ENCODE peak calls at places on chromosome 14, in six cellular contexts. I is SK-N-SH, C is foreskin fibroblast, R is IMR-90, D is fibroblast of the aortic adventitia, M is HCT116. B is an unnamed sample.

GRCh38 chr14:38053684-38054083 is 154.0 kb upstream of the SSTR1 start:
- DNase-seq in I (no peak), C (no peak), R (no peak), D (no peak), M (no peak), B (no peak)

GRCh38 chr14:21326972-21327371 is 47.1 kb downstream of the RPGRIP1 start:
- DNase-seq in I (no peak), C (no peak), R (no peak), D (no peak), M (no peak), B (no peak)

GRCh38 chr14:103281496-103282231 is 52.4 kb upstream of the EIF5 start:
- DNase-seq in I (peak), C (peak), R (peak), D (peak), M (no peak), B (peak)

GRCh38 chr14:71648725-71649124 is 283.5 kb upstream of the RGS6 start:
- DNase-seq in I (no peak), C (no peak), R (no peak), D (no peak), M (no peak), B (no peak)

GRCh38 chr14:78173266-78174001 is 3.3 kb downstream of the NRXN3 start:
- DNase-seq in I (no peak), C (no peak), R (no peak), D (no peak), M (no peak), B (no peak)

GRCh38 chr14:42947991-42948390 is 1341.3 kb downstream of the LRFN5 start:
- DNase-seq in I (no peak), C (no peak), R (no peak), D (peak), M (no peak), B (no peak)

GRCh38 chr14:99548871-99549270 is 55.1 kb downstream of the CCDC85C start:
- DNase-seq in I (no peak), C (no peak), R (no peak), D (no peak), M (no peak), B (no peak)

GRCh38 chr14:99752486-99753121 is 40.6 kb upstream of the EML1 start:
- DNase-seq in I (no peak), C (peak), R (peak), D (peak), M (no peak), B (peak)

GRCh38 chr14:63855272-63855671 is 2.5 kb downstream of the SYNE2 start:
- DNase-seq in I (no peak), C (no peak), R (no peak), D (no peak), M (no peak), B (no peak)

GRCh38 chr14:100673085-100673806 is 53.4 kb upstream of the DLK1 start:
- DNase-seq in I (peak), C (no peak), R (no peak), D (no peak), M (no peak), B (no peak)

GRCh38 chr14:70257526-70257925 is 68.8 kb upstream of the SLC8A3 start:
- DNase-seq in I (no peak), C (no peak), R (no peak), D (no peak), M (peak), B (no peak)

GRCh38 chr14:77302926-77303325 is 17.8 kb downstream of the POMT2 start:
- DNase-seq in I (no peak), C (peak), R (peak), D (peak), M (peak), B (peak)

GRCh38 chr14:90959344-90959743 is 101.1 kb downstream of the RPS6KA5 start:
- DNase-seq in I (no peak), C (no peak), R (no peak), D (no peak), M (no peak), B (no peak)

GRCh38 chr14:88321692-88322504 is 1.2 kb downstream of the KCNK10 start:
- DNase-seq in I (no peak), C (no peak), R (no peak), D (no peak), M (no peak), B (no peak)

GRCh38 chr14:91388551-91388975 is 29.1 kb downstream of the CCDC88C start:
- DNase-seq in I (no peak), C (no peak), R (peak), D (no peak), M (no peak), B (no peak)

GRCh38 chr14:72611506-72611905 is 282.4 kb downstream of the DPF3 start:
- DNase-seq in I (no peak), C (no peak), R (no peak), D (no peak), M (no peak), B (no peak)

GRCh38 chr14:75139185-75139584 is 12.3 kb upstream of the NEK9 start:
- DNase-seq in I (no peak), C (no peak), R (no peak), D (no peak), M (no peak), B (no peak)

GRCh38 chr14:96423446-96424103 is 31.6 kb downstream of the AK7 start:
- DNase-seq in I (no peak), C (no peak), R (no peak), D (no peak), M (no peak), B (no peak)

GRCh38 chr14:67837011-67837624 is 17.5 kb downstream of the RAD51B start:
- DNase-seq in I (peak), C (peak), R (peak), D (peak), M (peak), B (peak)

GRCh38 chr14:105711058-105711620 is 184.8 kb downstream of the TMEM121 start:
- DNase-seq in I (no peak), C (no peak), R (no peak), D (no peak), M (no peak), B (no peak)

GRCh38 chr14:105283028-105283427 is 17.8 kb downstream of the BRF1 start:
- DNase-seq in I (no peak), C (no peak), R (no peak), D (no peak), M (no peak), B (no peak)

GRCh38 chr14:63960926-63961567 is 108.2 kb downstream of the SYNE2 start:
- DNase-seq in I (no peak), C (no peak), R (peak), D (peak), M (no peak), B (peak)

GRCh38 chr14:88518592-88519512 is 36.0 kb downstream of the PTPN21 start:
- DNase-seq in I (no peak), C (peak), R (peak), D (peak), M (no peak), B (peak)

GRCh38 chr14:78904094-78904493 is 733.9 kb downstream of the NRXN3 start:
- DNase-seq in I (no peak), C (no peak), R (no peak), D (no peak), M (no peak), B (no peak)

GRCh38 chr14:22780105-22780679 is 13.7 kb downstream of the OXA1L start:
- DNase-seq in I (no peak), C (no peak), R (peak), D (peak), M (no peak), B (no peak)

GRCh38 chr14:42057176-42057575 is 450.5 kb downstream of the LRFN5 start:
- DNase-seq in I (no peak), C (no peak), R (peak), D (peak), M (no peak), B (no peak)

GRCh38 chr14:24858052-24858451 is 191.9 kb downstream of the STXBP6 start:
- DNase-seq in I (no peak), C (no peak), R (no peak), D (no peak), M (no peak), B (no peak)

GRCh38 chr14:56413721-56414120 is 165.9 kb upstream of the TMEM260 start:
- DNase-seq in I (no peak), C (no peak), R (no peak), D (no peak), M (no peak), B (no peak)

GRCh38 chr14:70821916-70822705 is 12.8 kb upstream of the MAP3K9 start:
- DNase-seq in I (peak), C (peak), R (peak), D (peak), M (no peak), B (peak)

GRCh38 chr14:37586783-37587428 is 8.1 kb downstream of the FOXA1 start:
- DNase-seq in I (no peak), C (no peak), R (no peak), D (no peak), M (no peak), B (no peak)

GRCh38 chr14:67665886-67666285 is 8.5 kb downstream of the VTI1B start:
- DNase-seq in I (no peak), C (peak), R (peak), D (peak), M (no peak), B (peak)

GRCh38 chr14:74804219-74804825 is 41.2 kb downstream of the YLPM1 start:
- DNase-seq in I (peak), C (peak), R (peak), D (peak), M (peak), B (peak)

GRCh38 chr14:67186789-67187188 is 2.5 kb upstream of the GARIN2 start:
- DNase-seq in I (no peak), C (no peak), R (peak), D (no peak), M (peak), B (no peak)

GRCh38 chr14:69315302-69315701 is 55.3 kb downstream of the GALNT16 start:
- DNase-seq in I (no peak), C (no peak), R (no peak), D (no peak), M (no peak), B (peak)

GRCh38 chr14:79161576-79161975 is 991.4 kb downstream of the NRXN3 start:
- DNase-seq in I (no peak), C (no peak), R (peak), D (peak), M (no peak), B (peak)

GRCh38 chr14:77045570-77045890 is 17.0 kb upstream of the IRF2BPL start:
- DNase-seq in I (no peak), C (no peak), R (no peak), D (no peak), M (no peak), B (no peak)

GRCh38 chr14:71472281-71472960 is 459.8 kb upstream of the RGS6 start:
- DNase-seq in I (no peak), C (no peak), R (peak), D (peak), M (no peak), B (peak)

GRCh38 chr14:59265808-59266207 is 77.3 kb downstream of the DAAM1 start:
- DNase-seq in I (no peak), C (no peak), R (no peak), D (no peak), M (no peak), B (no peak)

GRCh38 chr14:59268011-59268410 is 79.5 kb downstream of the DAAM1 start:
- DNase-seq in I (no peak), C (no peak), R (no peak), D (no peak), M (no peak), B (peak)

GRCh38 chr14:59267046-59267445 is 78.6 kb downstream of the DAAM1 start:
- DNase-seq in I (no peak), C (no peak), R (peak), D (no peak), M (no peak), B (no peak)

GRCh38 chr14:59261334-59261733 is 72.9 kb downstream of the DAAM1 start:
- DNase-seq in I (no peak), C (no peak), R (no peak), D (no peak), M (no peak), B (no peak)

DNA sequence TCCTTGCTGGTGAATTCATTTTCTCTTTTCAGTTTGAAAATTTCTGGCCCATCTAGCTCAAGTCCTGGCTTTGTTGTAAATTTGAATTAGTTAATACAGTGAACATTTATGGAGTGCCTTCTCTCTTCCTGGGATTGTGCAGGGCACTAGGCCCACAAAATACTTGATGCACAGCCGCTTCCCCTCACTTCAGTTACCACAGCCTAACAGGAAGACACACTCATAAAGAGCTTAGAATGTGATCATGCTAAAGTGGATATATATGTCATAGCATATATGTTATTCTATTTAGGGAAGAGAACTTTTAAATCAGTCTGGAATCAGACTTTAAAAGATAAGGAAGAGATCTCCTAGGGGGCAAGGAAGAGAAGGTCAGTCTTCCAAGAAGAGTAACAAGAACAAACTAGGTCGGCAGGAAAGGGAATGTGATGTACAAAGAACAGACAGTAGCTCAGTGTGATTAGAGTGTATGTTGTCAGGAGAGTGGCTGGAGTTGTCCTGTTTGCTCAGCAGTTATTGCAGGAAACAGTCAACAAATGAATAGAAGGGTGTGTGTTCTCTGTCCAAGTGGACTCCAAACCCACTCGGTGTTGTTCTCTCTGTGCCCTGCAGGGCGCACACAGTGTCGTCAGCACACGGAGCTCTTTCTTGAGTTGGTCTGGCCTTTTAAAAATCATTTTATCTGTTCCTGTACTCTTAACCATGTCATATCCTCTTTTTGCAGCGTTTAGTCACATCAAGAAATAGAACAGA is 74.4 kb downstream of the DAAM1 start:
- DNase-seq in I (no peak), C (no peak), R (no peak), D (no peak), M (no peak), B (no peak)
- TF ChIP-seq CTCF in I (peak), C (no peak), R (no peak), D (peak), M (peak), B (peak)

DNA sequence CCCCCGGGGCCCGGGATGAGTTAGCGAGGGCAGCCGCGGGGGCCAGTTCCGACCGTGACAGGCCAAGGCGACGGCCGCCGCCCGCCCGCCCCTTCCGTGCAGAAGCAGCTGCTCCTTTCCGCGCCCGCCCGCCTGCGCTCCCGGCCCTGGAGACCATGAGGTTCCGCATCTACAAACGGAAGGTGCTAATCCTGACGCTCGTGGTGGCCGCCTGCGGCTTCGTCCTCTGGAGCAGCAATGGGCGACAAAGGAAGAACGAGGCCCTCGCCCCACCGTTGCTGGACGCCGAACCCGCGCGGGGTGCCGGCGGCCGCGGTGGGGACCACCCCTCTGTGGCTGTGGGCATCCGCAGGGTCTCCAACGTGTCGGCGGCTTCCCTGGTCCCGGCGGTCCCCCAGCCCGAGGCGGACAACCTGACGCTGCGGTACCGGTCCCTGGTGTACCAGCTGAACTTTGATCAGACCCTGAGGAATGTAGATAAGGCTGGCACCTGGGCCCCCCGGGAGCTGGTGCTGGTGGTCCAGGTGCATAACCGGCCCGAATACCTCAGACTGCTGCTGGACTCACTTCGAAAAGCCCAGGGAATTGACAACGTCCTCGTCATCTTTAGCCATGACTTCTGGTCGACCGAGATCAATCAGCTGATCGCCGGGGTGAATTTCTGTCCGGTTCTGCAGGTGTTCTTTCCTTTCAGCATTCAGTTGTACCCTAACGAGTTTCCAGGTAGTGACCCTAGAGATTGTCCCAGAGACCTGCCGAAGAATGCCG is 699 bp downstream of the MGAT2 start:
- DNase-seq in I (peak), C (peak), R (peak), D (peak), M (no peak), B (peak)
- TF ChIP-seq CTCF in I (peak), C (no peak), R (no peak), D (no peak), M (no peak), B (no peak)

GRCh38 chr14:36027354-36027753 is 149.2 kb downstream of the PTCSC3 start:
- DNase-seq in I (no peak), C (no peak), R (no peak), D (no peak), M (no peak), B (no peak)

GRCh38 chr14:36022765-36023415 is 153.6 kb downstream of the PTCSC3 start:
- DNase-seq in I (no peak), C (no peak), R (no peak), D (no peak), M (no peak), B (no peak)

GRCh38 chr14:36028665-36029064 is 147.9 kb downstream of the PTCSC3 start:
- DNase-seq in I (no peak), C (no peak), R (no peak), D (no peak), M (no peak), B (no peak)

GRCh38 chr14:36028218-36028617 is 148.3 kb downstream of the PTCSC3 start:
- DNase-seq in I (no peak), C (no peak), R (no peak), D (no peak), M (no peak), B (no peak)
- TF ChIP-seq CTCF in I (peak), C (no peak), R (no peak), D (no peak), M (peak), B (no peak)

GRCh38 chr14:95196268-95196667 is 38.9 kb upstream of the DICER1 start:
- DNase-seq in I (no peak), C (no peak), R (no peak), D (peak), M (peak), B (no peak)
- TF ChIP-seq CTCF in I (no peak), C (no peak), R (no peak), D (peak), M (peak), B (no peak)

DNA sequence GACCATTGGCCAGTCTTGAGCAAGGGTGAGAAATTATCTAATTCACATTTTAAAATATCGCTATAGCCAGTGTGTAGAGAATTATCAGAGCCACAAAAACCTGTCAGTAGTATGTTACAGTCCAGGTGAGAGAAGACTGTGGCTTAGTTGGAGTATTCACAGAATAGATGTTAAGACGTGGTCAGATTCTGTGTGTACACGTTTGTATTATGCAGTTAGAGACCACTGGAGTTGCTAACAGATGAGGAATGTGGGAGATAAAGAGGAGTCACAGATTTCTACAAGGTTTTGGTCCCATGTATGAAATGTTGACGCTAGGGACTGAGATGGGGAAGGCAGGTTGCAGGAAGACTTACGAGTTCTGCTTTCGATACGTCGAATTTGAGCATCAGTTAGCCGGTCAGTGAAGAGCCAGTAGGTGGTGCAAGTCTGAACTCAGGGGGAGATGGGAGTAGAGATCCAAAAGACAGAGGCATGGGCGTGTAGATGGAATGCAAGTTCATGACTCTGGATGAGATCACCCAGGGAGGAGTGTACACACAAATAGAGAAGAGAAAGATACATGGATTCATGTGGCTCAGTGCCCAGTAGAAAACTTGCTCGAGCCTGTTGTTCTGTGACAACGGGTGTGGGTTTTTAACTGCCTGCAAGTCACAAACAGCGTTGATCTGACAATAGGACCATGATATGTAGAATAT is 114.8 kb upstream of the FLRT2 start:
- DNase-seq in I (no peak), C (peak), R (peak), D (peak), M (no peak), B (peak)
- TF ChIP-seq CTCF in I (peak), C (peak), R (peak), D (peak), M (no peak), B (peak)

DNA sequence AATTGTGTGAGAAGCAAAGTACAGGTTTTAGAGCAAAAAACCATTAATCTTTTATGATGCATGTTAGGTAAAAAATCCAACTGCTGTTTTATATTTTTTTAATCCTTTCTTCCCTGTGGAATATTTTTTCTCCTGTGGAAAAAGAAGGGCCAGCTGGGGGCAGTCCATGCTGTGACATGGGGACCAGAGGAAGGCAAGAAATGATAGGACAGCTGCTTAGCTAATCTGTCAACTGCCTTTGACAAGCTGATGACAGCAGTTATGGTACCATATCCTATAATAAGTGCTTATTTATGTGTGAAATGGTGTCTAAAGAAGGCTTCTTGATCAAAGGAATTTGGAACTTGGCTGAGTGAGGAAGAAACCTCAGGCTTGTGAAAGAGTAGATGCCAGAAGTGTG is 452.4 kb upstream of the NOVA1 start:
- DNase-seq in I (no peak), C (no peak), R (no peak), D (no peak), M (no peak), B (no peak)
- TF ChIP-seq CTCF in I (no peak), C (no peak), R (no peak), D (no peak), M (no peak), B (no peak)